ENCODE peak calls at places on chromosomes 5 and 9, in nine cellular contexts. U, R, H, A, J, V, Y, M and I are unnamed samples.

GRCh38 chr9:128505414-128505765 is 871 bp downstream of the GLE1 start:
- DNase-seq in U (no peak), R (no peak), H (peak), A (peak), J (no peak), V (peak), Y (no peak), M (no peak), I (no peak)

GRCh38 chr5:337565-338130 is 16.1 kb downstream of the AHRR start:
- DNase-seq in U (peak), R (no peak), H (peak), A (peak), J (no peak), V (peak), Y (no peak), M (no peak), I (no peak)

GRCh38 chr5:54860321-54860720 is 125.1 kb downstream of the ESM1 start:
- DNase-seq in U (no peak), R (no peak), H (peak), A (no peak), J (no peak), V (peak), Y (no peak), M (no peak), I (no peak)

GRCh38 chr5:18113724-18114123 is 479.5 kb downstream of the TAF11L14 start:
- DNase-seq in U (peak), R (no peak), H (peak), A (peak), J (no peak), V (no peak), Y (no peak), M (no peak), I (no peak)

GRCh38 chr5:134555889-134556311 is 30.4 kb downstream of the JADE2 start:
- DNase-seq in U (peak), R (no peak), H (peak), A (peak), J (peak), V (peak), Y (peak), M (peak), I (peak)

GRCh38 chr5:41418220-41419031 is 92.0 kb downstream of the PLCXD3 start:
- DNase-seq in U (no peak), R (no peak), H (peak), A (peak), J (no peak), V (no peak), Y (no peak), M (no peak), I (no peak)

GRCh38 chr5:151890299-151890698 is 34.4 kb downstream of the GLRA1 start:
- DNase-seq in U (no peak), R (no peak), H (no peak), A (no peak), J (no peak), V (no peak), Y (no peak), M (no peak), I (no peak)

GRCh38 chr5:143376911-143377838 is 26.3 kb downstream of the NR3C1 start:
- DNase-seq in U (no peak), R (no peak), H (peak), A (peak), J (no peak), V (peak), Y (no peak), M (no peak), I (no peak)

GRCh38 chr5:96079075-96079474 is 117.4 kb upstream of the ELL2 start:
- DNase-seq in U (peak), R (no peak), H (peak), A (peak), J (no peak), V (peak), Y (no peak), M (no peak), I (no peak)

GRCh38 chr9:94869415-94869838 is 142.9 kb downstream of the AOPEP start:
- DNase-seq in U (peak), R (no peak), H (peak), A (peak), J (no peak), V (peak), Y (no peak), M (no peak), I (no peak)

GRCh38 chr9:88748566-88749238 is 213.7 kb downstream of the NXNL2 start:
- DNase-seq in U (no peak), R (no peak), H (peak), A (peak), J (no peak), V (peak), Y (peak), M (no peak), I (peak)